ENCODE peak calls at places on chromosomes 2 and 18, in eight cellular contexts. R is K562, N is HCT116, X is mesendoderm, S is neural progenitor cell, B is fibroblast of lung, G is HepG2, P is A549. T is an unnamed sample.

GRCh38 chr2:236745420-236746210 is 176.0 kb downstream of the ACKR3 start:
- DNase-seq in P (peak), X (peak), B (peak), G (peak), N (no peak), S (peak), R (no peak), T (peak)

GRCh38 chr18:79429785-79430281 is 34.1 kb downstream of the NFATC1 start:
- DNase-seq in P (no peak), B (no peak), X (no peak), N (no peak), R (peak), G (no peak), S (no peak), T (no peak)

GRCh38 chr2:112947374-112947773 is 30.4 kb upstream of the IL36G start:
- DNase-seq in R (no peak), P (no peak), S (no peak), G (peak), X (no peak), N (no peak), B (no peak), T (no peak)

GRCh38 chr2:108061485-108062042 is 75.2 kb downstream of the SLC5A7 start:
- DNase-seq in B (no peak), N (no peak), R (no peak), G (no peak), S (no peak), X (no peak), P (no peak), T (no peak)

GRCh38 chr2:77512521-77512920 is 9.7 kb downstream of the LRRTM4 start:
- DNase-seq in G (no peak), S (no peak), X (no peak), P (no peak), R (no peak), B (peak), N (no peak), T (no peak)

GRCh38 chr2:178761759-178762371 is 45.4 kb downstream of the TTN start:
- DNase-seq in R (peak), B (peak), S (peak), N (peak), P (peak), X (peak), G (peak), T (peak)

GRCh38 chr2:152740743-152741328 is 22.4 kb downstream of the ARL6IP6 start:
- DNase-seq in N (peak), B (peak), S (peak), P (peak), R (peak), X (peak), G (peak), T (peak)

GRCh38 chr2:98909381-98910211 is 26.4 kb downstream of the CRACDL start:
- DNase-seq in B (peak), X (peak), P (no peak), S (peak), R (no peak), N (no peak), G (peak), T (peak)

GRCh38 chr2:240200230-240201051 is 60.0 kb upstream of the OTOS start:
- DNase-seq in N (no peak), G (no peak), B (peak), R (no peak), S (peak), X (no peak), P (no peak), T (no peak)

GRCh38 chr2:159077869-159078268 is 109.4 kb downstream of the TANC1 start:
- DNase-seq in X (no peak), P (no peak), B (no peak), G (no peak), S (no peak), R (no peak), N (no peak), T (no peak)

GRCh38 chr2:240933048-240933965 is 27.2 kb downstream of the CROCC2 start:
- DNase-seq in R (no peak), N (no peak), S (no peak), G (no peak), X (no peak), P (no peak), B (no peak), T (no peak)

GRCh38 chr18:45549296-45549695 is 66.0 kb upstream of the SLC14A2 start:
- DNase-seq in N (no peak), S (no peak), P (no peak), G (no peak), X (no peak), B (no peak), R (no peak), T (no peak)

GRCh38 chr2:128540670-128541069 is 222.0 kb upstream of the HS6ST1 start:
- DNase-seq in N (no peak), X (no peak), P (no peak), B (no peak), G (no peak), R (no peak), S (no peak), T (no peak)

GRCh38 chr2:102053096-102053495 is 61.3 kb downstream of the IL1R2 start:
- DNase-seq in R (no peak), N (no peak), P (no peak), B (no peak), G (peak), S (no peak), X (no peak), T (no peak)

GRCh38 chr18:3500016-3500415 is 50.0 kb downstream of the TGIF1 start:
- DNase-seq in N (no peak), R (no peak), S (no peak), P (no peak), B (no peak), X (no peak), G (peak), T (no peak)

GRCh38 chr2:15642334-15643208 is 50.9 kb downstream of the DDX1 start:
- DNase-seq in S (no peak), B (no peak), R (no peak), X (peak), P (no peak), G (peak), N (no peak), T (no peak)

GRCh38 chr2:189559579-189560272 is 20.9 kb downstream of the SLC40A1 start:
- DNase-seq in B (peak), G (no peak), N (no peak), S (no peak), P (no peak), X (no peak), R (no peak), T (no peak)

GRCh38 chr2:26424211-26424610 is 22.5 kb downstream of the DRC1 start:
- DNase-seq in S (no peak), R (no peak), P (no peak), N (no peak), G (no peak), B (no peak), X (no peak), T (no peak)

GRCh38 chr2:26423750-26424149 is 22.0 kb downstream of the DRC1 start:
- DNase-seq in B (no peak), R (no peak), N (no peak), S (no peak), P (no peak), G (no peak), X (no peak), T (no peak)

GRCh38 chr2:26422947-26423629 is 21.4 kb downstream of the DRC1 start:
- DNase-seq in B (no peak), S (no peak), X (peak), P (no peak), R (no peak), G (no peak), N (no peak), T (no peak)

DNA sequence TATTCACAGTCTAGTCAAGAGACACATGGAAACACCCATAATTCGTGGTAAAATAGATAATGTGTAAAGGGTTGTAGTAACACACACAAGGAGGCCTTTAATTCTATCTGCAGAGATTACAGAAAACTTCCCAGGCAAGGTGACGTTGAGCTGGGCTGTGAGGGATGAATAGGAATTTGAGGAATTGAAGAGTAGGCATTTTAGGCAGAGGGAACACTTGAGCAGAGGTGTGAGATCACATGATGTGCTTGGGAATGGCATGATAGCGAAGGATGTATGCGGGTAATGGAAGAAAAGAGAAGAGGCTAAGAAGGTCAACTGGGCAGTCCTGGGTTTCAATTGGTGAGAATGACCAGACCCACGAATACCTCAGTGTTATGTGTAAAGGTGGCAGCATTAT is 20.2 kb downstream of the DRC1 start:
- DNase-seq in X (peak), G (no peak), B (no peak), N (no peak), S (no peak), R (no peak), P (no peak), T (no peak)
- H3K4me2 ChIP-seq in X (no peak), G (no peak), B (no peak), N (no peak), S (no peak), R (no peak), P (no peak), T (no peak)

GRCh38 chr2:238875531-238876231 is 27.8 kb downstream of the TWIST2 start:
- DNase-seq in G (no peak), P (no peak), N (no peak), B (peak), R (no peak), S (no peak), X (no peak), T (no peak)

GRCh38 chr2:238875161-238875530 is 27.3 kb downstream of the TWIST2 start:
- DNase-seq in S (no peak), R (no peak), B (no peak), X (peak), N (no peak), P (no peak), G (no peak), T (no peak)

GRCh38 chr2:238874330-238875050 is 26.6 kb downstream of the TWIST2 start:
- DNase-seq in B (no peak), N (no peak), X (no peak), P (no peak), G (no peak), R (no peak), S (no peak), T (no peak)

GRCh38 chr2:238878051-238878735 is 30.3 kb downstream of the TWIST2 start:
- DNase-seq in P (no peak), R (no peak), B (no peak), S (no peak), N (no peak), G (no peak), X (no peak), T (no peak)

DNA sequence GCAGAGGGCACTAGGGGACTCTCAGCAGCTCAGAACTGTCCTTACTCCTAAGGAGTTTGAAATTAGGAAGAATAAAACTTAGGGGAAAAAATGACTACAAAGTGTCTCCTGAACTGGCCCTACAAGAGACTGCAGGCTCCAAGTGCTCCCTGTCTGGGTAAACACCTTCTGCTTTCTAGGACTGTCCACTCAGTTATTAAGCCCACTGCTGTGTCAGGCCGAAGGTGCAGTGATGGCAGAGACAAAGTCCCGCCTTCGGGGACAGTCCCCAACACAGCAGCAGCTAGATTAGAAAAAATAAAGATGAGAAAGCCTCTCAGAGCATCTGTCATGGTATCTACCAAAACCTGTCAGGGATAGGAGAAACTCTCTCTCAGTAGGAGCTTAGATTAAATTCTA is 28.3 kb downstream of the TWIST2 start:
- DNase-seq in R (no peak), P (no peak), S (no peak), N (no peak), X (no peak), G (no peak), B (no peak), T (no peak)
- H3K4me2 ChIP-seq in R (no peak), P (no peak), S (no peak), N (no peak), X (no peak), G (no peak), B (no peak), T (no peak)

DNA sequence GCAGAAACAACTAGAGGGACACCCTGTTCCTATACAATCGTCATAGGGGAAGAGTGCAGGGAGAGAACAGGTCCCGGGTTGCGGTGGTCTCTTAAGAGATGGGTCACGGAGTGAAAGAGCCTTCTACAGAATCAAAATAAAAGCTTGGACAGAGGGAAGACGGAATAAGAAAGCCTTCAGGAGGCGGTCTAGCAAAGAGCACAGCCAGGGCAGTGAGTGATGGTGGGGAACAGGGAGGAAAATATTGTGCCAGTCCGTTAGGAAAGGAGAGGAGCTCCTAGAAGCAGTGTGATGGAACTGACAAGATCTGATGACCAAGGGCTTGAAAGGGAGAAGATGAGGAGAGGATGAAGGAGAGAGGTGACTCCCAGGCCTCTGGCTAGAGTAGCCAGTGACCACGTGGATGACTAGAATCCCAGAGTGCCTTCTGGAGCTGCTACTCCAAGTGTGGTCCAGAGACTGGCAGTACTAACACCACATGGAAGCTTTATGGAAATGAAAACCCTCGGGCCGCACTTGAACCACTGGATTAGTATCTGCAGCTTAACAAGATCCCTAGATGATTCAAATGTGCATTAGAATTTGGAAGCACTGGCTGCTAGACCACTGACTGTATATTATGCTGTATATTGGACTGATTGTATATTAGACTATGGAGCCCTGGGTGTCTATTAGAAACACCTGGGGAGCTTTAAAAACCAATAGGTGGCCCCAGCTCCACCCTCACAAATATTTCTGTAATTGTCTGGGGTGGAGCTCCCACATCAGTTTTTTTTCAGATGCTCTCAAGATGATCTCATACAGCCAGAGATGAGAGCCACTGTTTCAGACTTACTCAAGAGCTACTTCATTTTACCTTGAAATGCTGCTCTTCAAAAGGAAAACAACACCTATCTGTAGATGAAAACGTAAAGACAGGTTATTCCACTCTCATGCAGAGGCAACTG is 1.1 kb upstream of the EVA1A start:
- DNase-seq in S (no peak), B (no peak), N (no peak), R (no peak), G (no peak), P (no peak), X (no peak), T (peak)
- H3K4me2 ChIP-seq in S (peak), B (peak), N (peak), R (no peak), G (peak), P (peak), X (no peak), T (peak)

GRCh38 chr18:39326772-39327171 is 1761.2 kb upstream of the CELF4 start:
- DNase-seq in R (no peak), P (no peak), G (no peak), B (no peak), N (no peak), X (no peak), S (no peak), T (no peak)
- H3K4me2 ChIP-seq in R (no peak), P (no peak), G (no peak), B (no peak), N (no peak), X (no peak), S (no peak), T (no peak)

GRCh38 chr2:149787206-149787605 is 199.6 kb upstream of the MMADHC start:
- DNase-seq in P (no peak), B (no peak), S (no peak), N (no peak), G (no peak), R (no peak), X (no peak), T (peak)

GRCh38 chr2:149781263-149781808 is 193.8 kb upstream of the MMADHC start:
- DNase-seq in P (no peak), S (no peak), X (no peak), N (no peak), G (no peak), R (no peak), B (no peak), T (peak)

GRCh38 chr2:149783284-149783683 is 195.7 kb upstream of the MMADHC start:
- DNase-seq in B (no peak), G (no peak), N (no peak), S (no peak), P (no peak), X (no peak), R (no peak), T (no peak)

DNA sequence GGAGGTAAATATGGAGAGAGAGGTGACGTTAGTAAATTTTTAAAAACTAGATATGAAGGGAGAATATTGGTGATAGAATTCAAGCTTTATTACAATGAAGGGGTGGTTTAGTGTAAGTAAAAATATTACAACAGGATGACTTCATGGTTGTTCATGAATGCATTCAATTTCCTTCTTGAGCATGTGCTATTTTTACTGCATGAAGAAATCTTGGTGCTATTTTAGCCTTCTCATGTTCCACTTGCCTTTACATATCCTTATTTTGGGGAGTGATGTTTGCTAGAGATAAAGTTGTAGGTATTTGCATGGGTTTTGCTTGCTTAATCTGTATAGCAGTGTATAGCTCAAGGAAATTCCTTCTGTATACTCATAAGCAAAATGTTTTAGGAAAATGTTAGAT is 195.0 kb upstream of the MMADHC start:
- DNase-seq in X (no peak), G (no peak), P (no peak), N (no peak), R (no peak), B (no peak), S (no peak), T (no peak)
- H3K4me2 ChIP-seq in X (no peak), G (no peak), P (no peak), N (no peak), R (no peak), B (no peak), S (no peak), T (no peak)

GRCh38 chr18:50439460-50440015 is 64.7 kb downstream of the SKA1 start:
- DNase-seq in S (no peak), N (no peak), P (no peak), X (no peak), B (no peak), G (no peak), R (no peak), T (no peak)
- H3K4me2 ChIP-seq in S (no peak), N (no peak), P (no peak), X (no peak), B (no peak), G (no peak), R (no peak), T (no peak)

GRCh38 chr2:86002375-86002774 is 103.3 kb downstream of the POLR1A start:
- DNase-seq in S (no peak), P (no peak), B (no peak), G (no peak), X (no peak), N (no peak), R (no peak), T (no peak)
- H3K4me2 ChIP-seq in S (no peak), P (no peak), B (no peak), G (no peak), X (no peak), N (no peak), R (no peak), T (no peak)

DNA sequence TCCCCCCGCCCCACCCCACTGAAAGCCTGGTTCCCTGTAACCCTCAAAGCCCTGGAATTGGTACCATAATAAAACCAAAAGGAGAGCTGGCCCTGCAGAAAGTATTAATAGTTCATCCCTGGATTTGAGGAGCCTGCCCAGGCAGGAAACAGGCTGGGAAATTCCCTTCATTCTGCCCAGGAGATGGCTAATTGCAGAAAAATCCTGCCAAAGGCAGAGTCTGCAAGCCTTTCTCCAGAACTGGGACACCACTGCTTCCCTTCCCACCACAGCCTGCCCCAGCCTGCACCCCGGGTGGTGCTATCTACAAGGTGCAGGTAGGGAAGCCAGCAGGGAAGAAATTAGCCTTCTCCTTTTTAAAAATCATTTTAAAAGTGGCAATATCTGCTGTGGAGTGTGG is 16.2 kb downstream of the GKN2 start:
- DNase-seq in G (no peak), X (no peak), R (no peak), S (no peak), B (no peak), N (no peak), P (no peak), T (peak)
- H3K4me2 ChIP-seq in G (no peak), X (no peak), R (no peak), S (no peak), B (no peak), N (no peak), P (peak), T (peak)

GRCh38 chr2:42073739-42074138 is 25.9 kb downstream of the PKDCC start:
- DNase-seq in S (no peak), P (no peak), B (peak), N (no peak), X (no peak), R (no peak), G (no peak), T (no peak)

GRCh38 chr2:42074661-42075060 is 26.8 kb downstream of the PKDCC start:
- DNase-seq in P (no peak), R (no peak), G (no peak), X (peak), B (no peak), N (no peak), S (no peak), T (no peak)

GRCh38 chr2:42068571-42069178 is 20.9 kb downstream of the PKDCC start:
- DNase-seq in S (no peak), G (no peak), N (no peak), X (no peak), P (no peak), R (no peak), B (no peak), T (no peak)

GRCh38 chr2:42072349-42073118 is 24.7 kb downstream of the PKDCC start:
- DNase-seq in R (no peak), B (peak), P (no peak), S (peak), X (no peak), G (peak), N (no peak), T (peak)

DNA sequence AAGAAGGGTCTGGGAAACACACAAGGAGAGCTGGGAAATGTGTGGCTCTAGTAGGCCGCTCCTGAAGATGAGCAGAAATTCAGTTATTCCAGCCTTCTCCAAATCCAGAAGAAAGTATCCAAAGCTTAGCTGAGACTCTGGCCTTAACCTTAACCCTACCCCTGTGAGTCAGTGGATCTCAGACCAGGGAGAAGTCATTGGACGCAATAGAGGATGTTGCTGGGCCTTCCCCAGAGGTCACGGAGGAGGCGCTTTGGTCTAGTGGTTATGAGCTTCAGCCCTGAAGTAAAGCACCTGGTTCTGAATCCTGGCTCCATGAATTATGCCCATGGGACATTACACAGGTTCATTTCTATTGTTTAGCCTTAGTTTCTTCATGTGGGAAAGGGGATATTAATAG is 23.9 kb downstream of the PKDCC start:
- DNase-seq in R (no peak), P (no peak), N (no peak), S (no peak), X (no peak), B (no peak), G (no peak), T (no peak)
- H3K4me2 ChIP-seq in R (no peak), P (no peak), N (no peak), S (no peak), X (no peak), B (no peak), G (no peak), T (no peak)